ENCODE peak calls at places on chromosomes 11 and 22, in ten cellular contexts. V, S, F, X, C, A, Z, B, G and P are unnamed samples.
A peak's percentile ranks its signal among the peaks of the same experiment; 100 is the strongest.

GRCh38 chr22:47192651-47193437 is 430.4 kb downstream of the TBC1D22A start:
- DNase-seq in V (peak; percentile 14), S (peak; percentile 8), F (no peak), X (no peak), C (no peak), A (no peak), Z (peak; percentile 13), B (no peak), G (no peak), P (no peak)

GRCh38 chr11:66701432-66702240 is 23.9 kb upstream of the RBM4B start:
- DNase-seq in V (no peak), S (no peak), F (peak; percentile 11), X (peak; percentile 22), C (no peak), A (no peak), Z (no peak), B (no peak), G (peak; percentile 10), P (no peak)

GRCh38 chr11:3907590-3907989 is 52.1 kb downstream of the STIM1 start:
- DNase-seq in V (no peak), S (no peak), F (no peak), X (no peak), C (no peak), A (no peak), Z (no peak), B (no peak), G (no peak), P (no peak)

GRCh38 chr22:22168190-22168940 is 76.2 kb upstream of the VPREB1 start:
- DNase-seq in V (no peak), S (no peak), F (peak; percentile 21), X (peak; percentile 52), C (no peak), A (no peak), Z (no peak), B (no peak), G (peak; percentile 38), P (peak; percentile 72)

GRCh38 chr11:35015621-35016387 is 99.4 kb downstream of the PDHX start:
- DNase-seq in V (no peak), S (no peak), F (no peak), X (no peak), C (no peak), A (no peak), Z (no peak), B (no peak), G (no peak), P (no peak)

GRCh38 chr11:118275184-118275583 is 11.1 kb upstream of the MPZL2 start:
- DNase-seq in V (no peak), S (no peak), F (no peak), X (no peak), C (no peak), A (no peak), Z (no peak), B (no peak), G (peak; percentile 64), P (no peak)

GRCh38 chr11:28284206-28284605 is 176.0 kb downstream of the METTL15 start:
- DNase-seq in V (no peak), S (no peak), F (no peak), X (no peak), C (no peak), A (no peak), Z (no peak), B (no peak), G (no peak), P (no peak)

GRCh38 chr11:848380-848931 is 5.8 kb downstream of the TSPAN4 start:
- DNase-seq in V (no peak), S (no peak), F (peak; percentile 63), X (no peak), C (peak; percentile 59), A (peak; percentile 36), Z (no peak), B (no peak), G (no peak), P (no peak)

GRCh38 chr11:3866206-3866605 is 10.7 kb downstream of the STIM1 start:
- DNase-seq in V (peak; percentile 34), S (no peak), F (no peak), X (peak; percentile 32), C (no peak), A (no peak), Z (peak; percentile 24), B (no peak), G (peak; percentile 35), P (peak; percentile 49)

GRCh38 chr11:65870706-65871681 is 1.6 kb downstream of the EFEMP2 start:
- DNase-seq in V (peak; percentile 63), S (no peak), F (no peak), X (no peak), C (no peak), A (no peak), Z (no peak), B (no peak), G (no peak), P (no peak)

GRCh38 chr22:29337631-29338284 is 22.3 kb upstream of the RASL10A start:
- DNase-seq in V (no peak), S (no peak), F (no peak), X (no peak), C (no peak), A (no peak), Z (no peak), B (no peak), G (no peak), P (no peak)

GRCh38 chr11:22728600-22729394 is 62.4 kb downstream of the GAS2 start:
- DNase-seq in V (no peak), S (no peak), F (no peak), X (no peak), C (no peak), A (no peak), Z (no peak), B (no peak), G (no peak), P (no peak)

GRCh38 chr11:134289167-134289566 is 13.0 kb downstream of the GLB1L3 start:
- DNase-seq in V (no peak), S (no peak), F (no peak), X (no peak), C (no peak), A (no peak), Z (no peak), B (no peak), G (no peak), P (no peak)

GRCh38 chr11:134291196-134291595 is 15.0 kb downstream of the GLB1L3 start:
- DNase-seq in V (no peak), S (no peak), F (no peak), X (no peak), C (no peak), A (no peak), Z (no peak), B (no peak), G (no peak), P (no peak)

GRCh38 chr11:134288486-134288885 is 12.3 kb downstream of the GLB1L3 start:
- DNase-seq in V (no peak), S (no peak), F (no peak), X (no peak), C (no peak), A (no peak), Z (no peak), B (no peak), G (no peak), P (no peak)

GRCh38 chr11:134290646-134291045 is 14.5 kb downstream of the GLB1L3 start:
- DNase-seq in V (no peak), S (no peak), F (no peak), X (no peak), C (no peak), A (no peak), Z (no peak), B (no peak), G (no peak), P (no peak)

GRCh38 chr11:134289789-134290188 is 13.6 kb downstream of the GLB1L3 start:
- DNase-seq in V (no peak), S (no peak), F (no peak), X (no peak), C (no peak), A (no peak), Z (no peak), B (no peak), G (no peak), P (no peak)
- H3K36me3 ChIP-seq in V (no peaks in the 10 kb centered on the region), S (no peaks in the 10 kb centered on the region), F (no peaks in the 10 kb centered on the region), X (no peaks in the 10 kb centered on the region), C (no peaks in the 10 kb centered on the region), A (no peaks in the 10 kb centered on the region), Z (no peaks in the 10 kb centered on the region), B (no peaks in the 10 kb centered on the region), G (no peaks in the 10 kb centered on the region), P (no peaks in the 10 kb centered on the region)

GRCh38 chr22:28146401-28147304 is 227.6 kb upstream of the PITPNB start:
- DNase-seq in V (no peak), S (no peak), F (peak; percentile 15), X (no peak), C (no peak), A (no peak), Z (no peak), B (no peak), G (peak; percentile 52), P (no peak)
- H3K27me3 ChIP-seq in V (no peaks in the 10 kb centered on the region), S (no peaks in the 10 kb centered on the region), F (no peaks in the 10 kb centered on the region), X (no peaks in the 10 kb centered on the region), C (no peaks in the 10 kb centered on the region), A (no peaks in the 10 kb centered on the region), Z (no peaks in the 10 kb centered on the region), B (no peaks in the 10 kb centered on the region), G (no peaks in the 10 kb centered on the region), P (no peaks in the 10 kb centered on the region)

DNA sequence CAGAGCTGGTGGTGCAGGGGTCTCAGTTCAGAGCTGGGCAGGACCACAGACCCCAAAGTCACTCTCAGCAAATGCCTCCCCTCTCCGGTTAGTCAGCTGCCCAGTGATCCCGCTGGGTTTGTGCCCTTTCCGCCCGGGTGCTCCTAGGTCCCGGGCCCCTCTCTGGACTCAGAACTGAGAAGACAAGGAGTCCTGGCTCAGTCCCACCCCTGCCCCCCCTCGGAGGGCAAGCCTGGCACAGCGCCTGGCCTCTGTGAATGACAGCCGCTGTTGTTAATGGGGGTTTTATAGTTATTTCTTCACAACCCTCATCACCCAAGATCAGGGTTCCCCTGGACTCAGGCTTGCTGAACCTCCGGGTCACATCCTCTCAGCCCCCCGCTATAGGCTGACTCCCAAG is 47.6 kb downstream of the ELFN2 start:
- DNase-seq in V (no peak), S (no peak), F (no peak), X (no peak), C (no peak), A (no peak), Z (no peak), B (no peak), G (no peak), P (no peak)
- H3K36me3 ChIP-seq in V (no peaks in the 10 kb centered on the region), S (no peaks in the 10 kb centered on the region), F (no peaks in the 10 kb centered on the region), X (no peaks in the 10 kb centered on the region), C (no peaks in the 10 kb centered on the region), A (no peaks in the 10 kb centered on the region), Z (no peaks in the 10 kb centered on the region), B (no peaks in the 10 kb centered on the region), G (no peaks in the 10 kb centered on the region), P (no peaks in the 10 kb centered on the region)

DNA sequence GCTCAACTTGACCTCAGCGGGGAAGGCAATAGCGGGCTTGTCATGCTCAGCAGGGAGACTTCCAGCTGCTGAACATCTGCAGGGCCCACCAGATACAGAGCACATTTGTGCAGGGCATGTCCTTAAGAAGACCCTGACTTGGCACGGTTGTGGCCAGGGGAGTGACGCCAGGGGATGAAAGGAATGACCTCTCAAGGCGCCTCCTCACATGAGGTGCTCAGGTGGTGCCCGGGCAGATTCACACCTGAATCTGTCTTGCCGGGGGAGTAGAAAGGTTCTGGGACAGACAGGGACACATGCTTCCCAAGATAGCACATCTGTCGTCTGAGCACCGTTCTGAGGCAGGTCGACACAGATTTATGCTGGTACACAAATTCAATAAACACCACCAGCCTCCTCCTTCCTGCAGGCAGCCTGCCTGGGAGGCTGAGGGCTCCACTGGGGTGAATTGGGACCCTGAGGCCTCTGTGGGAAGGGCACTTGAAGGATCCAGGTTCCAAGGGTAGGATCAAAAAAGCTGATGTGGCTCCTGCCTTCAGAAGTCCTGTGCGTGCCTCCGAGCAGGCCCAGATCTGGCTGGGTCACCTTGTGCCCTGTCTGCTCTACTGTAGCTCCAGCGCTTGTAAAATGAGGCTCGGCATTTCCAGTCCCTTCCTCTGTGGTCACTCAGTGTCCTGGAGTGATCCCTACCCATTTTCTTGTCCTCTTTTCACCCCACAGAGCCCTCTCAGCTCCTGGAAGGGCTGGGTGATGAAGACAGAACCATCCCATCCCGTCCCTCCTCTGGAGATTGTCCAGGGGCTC is 49.6 kb upstream of the NECTIN1 start:
- DNase-seq in V (no peak), S (no peak), F (no peak), X (no peak), C (no peak), A (no peak), Z (no peak), B (no peak), G (no peak), P (no peak)
- H3K27me3 ChIP-seq in V (no peaks in the 10 kb centered on the region), S (no peaks in the 10 kb centered on the region), F (peaks cover 26% of the 10 kb centered on the region), X (no peaks in the 10 kb centered on the region), C (no peaks in the 10 kb centered on the region), A (no peaks in the 10 kb centered on the region), Z (peaks cover 29% of the 10 kb centered on the region), B (no peaks in the 10 kb centered on the region), G (no peaks in the 10 kb centered on the region), P (peaks cover 2% of the 10 kb centered on the region)